ENCODE peak calls at places on chromosome 11, in eight cellular contexts. One of them, this sample, is unnamed.
A peak's percentile ranks its signal among the peaks of the same experiment; 100 is the strongest.

GRCh38 chr11:118313242-118313641 is 8.7 kb downstream of the CD3E start:
- DNase-seq in activated CD4-positive, CD25-positive, alpha-beta regulatory T cell: no peak
- DNase-seq in activated T-cell treated with anti-CD3 and anti-CD28 coated beads, Interleukin-2, amount 50 U/mL, for 48 hours: no peak
- DNase-seq in stimulated activated CD8-positive, alpha-beta memory T cell treated with anti-CD3 and anti-CD28 coated beads, Interleukin-4, amount 100 ng/mL, for 1 hour: no peak
- DNase-seq in activated CD8-positive, alpha-beta T cell treated with anti-CD3 and anti-CD28 coated beads for 36 hours: no peak
- DNase-seq in vagina: no peak
- DNase-seq in fibroblast of mammary gland: peak; percentile 53
- DNase-seq in activated CD4-positive, alpha-beta T cell treated with anti-CD3 and anti-CD28 coated beads for 48 hours: no peak
- DNase-seq in this sample: no peak

GRCh38 chr11:55652560-55652959 is 4.4 kb downstream of the OR4S2 start:
- DNase-seq in activated CD4-positive, CD25-positive, alpha-beta regulatory T cell: no peak
- DNase-seq in activated T-cell treated with anti-CD3 and anti-CD28 coated beads, Interleukin-2, amount 50 U/mL, for 48 hours: no peak
- DNase-seq in stimulated activated CD8-positive, alpha-beta memory T cell treated with anti-CD3 and anti-CD28 coated beads, Interleukin-4, amount 100 ng/mL, for 1 hour: no peak
- DNase-seq in activated CD8-positive, alpha-beta T cell treated with anti-CD3 and anti-CD28 coated beads for 36 hours: no peak
- DNase-seq in vagina: no peak
- DNase-seq in fibroblast of mammary gland: no peak
- DNase-seq in activated CD4-positive, alpha-beta T cell treated with anti-CD3 and anti-CD28 coated beads for 48 hours: no peak
- DNase-seq in this sample: no peak

GRCh38 chr11:86743223-86744118 is 56.9 kb upstream of the PRSS23 start:
- DNase-seq in activated CD4-positive, CD25-positive, alpha-beta regulatory T cell: no peak
- DNase-seq in activated T-cell treated with anti-CD3 and anti-CD28 coated beads, Interleukin-2, amount 50 U/mL, for 48 hours: peak; percentile 80
- DNase-seq in stimulated activated CD8-positive, alpha-beta memory T cell treated with anti-CD3 and anti-CD28 coated beads, Interleukin-4, amount 100 ng/mL, for 1 hour: no peak
- DNase-seq in activated CD8-positive, alpha-beta T cell treated with anti-CD3 and anti-CD28 coated beads for 36 hours: peak; percentile 63
- DNase-seq in vagina: peak; percentile 93
- DNase-seq in fibroblast of mammary gland: peak; percentile 100
- DNase-seq in activated CD4-positive, alpha-beta T cell treated with anti-CD3 and anti-CD28 coated beads for 48 hours: peak; percentile 74
- DNase-seq in this sample: peak; percentile 92

GRCh38 chr11:119417726-119418540 is 5.0 kb downstream of the THY1 start:
- DNase-seq in activated CD4-positive, CD25-positive, alpha-beta regulatory T cell: no peak
- DNase-seq in activated T-cell treated with anti-CD3 and anti-CD28 coated beads, Interleukin-2, amount 50 U/mL, for 48 hours: no peak
- DNase-seq in stimulated activated CD8-positive, alpha-beta memory T cell treated with anti-CD3 and anti-CD28 coated beads, Interleukin-4, amount 100 ng/mL, for 1 hour: no peak
- DNase-seq in activated CD8-positive, alpha-beta T cell treated with anti-CD3 and anti-CD28 coated beads for 36 hours: no peak
- DNase-seq in vagina: no peak
- DNase-seq in fibroblast of mammary gland: peak; percentile 97
- DNase-seq in activated CD4-positive, alpha-beta T cell treated with anti-CD3 and anti-CD28 coated beads for 48 hours: no peak
- DNase-seq in this sample: peak; percentile 37

GRCh38 chr11:78789365-78789764 is 214.7 kb upstream of the NARS2 start:
- DNase-seq in activated CD4-positive, CD25-positive, alpha-beta regulatory T cell: no peak
- DNase-seq in activated T-cell treated with anti-CD3 and anti-CD28 coated beads, Interleukin-2, amount 50 U/mL, for 48 hours: no peak
- DNase-seq in stimulated activated CD8-positive, alpha-beta memory T cell treated with anti-CD3 and anti-CD28 coated beads, Interleukin-4, amount 100 ng/mL, for 1 hour: no peak
- DNase-seq in activated CD8-positive, alpha-beta T cell treated with anti-CD3 and anti-CD28 coated beads for 36 hours: no peak
- DNase-seq in vagina: no peak
- DNase-seq in fibroblast of mammary gland: no peak
- DNase-seq in activated CD4-positive, alpha-beta T cell treated with anti-CD3 and anti-CD28 coated beads for 48 hours: no peak
- DNase-seq in this sample: no peak

GRCh38 chr11:128195057-128195751 is 392.2 kb downstream of the ETS1 start:
- DNase-seq in activated CD4-positive, CD25-positive, alpha-beta regulatory T cell: no peak
- DNase-seq in activated T-cell treated with anti-CD3 and anti-CD28 coated beads, Interleukin-2, amount 50 U/mL, for 48 hours: no peak
- DNase-seq in stimulated activated CD8-positive, alpha-beta memory T cell treated with anti-CD3 and anti-CD28 coated beads, Interleukin-4, amount 100 ng/mL, for 1 hour: no peak
- DNase-seq in activated CD8-positive, alpha-beta T cell treated with anti-CD3 and anti-CD28 coated beads for 36 hours: peak; percentile 71
- DNase-seq in vagina: no peak
- DNase-seq in fibroblast of mammary gland: no peak
- DNase-seq in activated CD4-positive, alpha-beta T cell treated with anti-CD3 and anti-CD28 coated beads for 48 hours: peak; percentile 42
- DNase-seq in this sample: no peak

GRCh38 chr11:92886243-92886905 is 83.1 kb upstream of the MTNR1B start:
- DNase-seq in activated CD4-positive, CD25-positive, alpha-beta regulatory T cell: no peak
- DNase-seq in activated T-cell treated with anti-CD3 and anti-CD28 coated beads, Interleukin-2, amount 50 U/mL, for 48 hours: peak; percentile 20
- DNase-seq in stimulated activated CD8-positive, alpha-beta memory T cell treated with anti-CD3 and anti-CD28 coated beads, Interleukin-4, amount 100 ng/mL, for 1 hour: no peak
- DNase-seq in activated CD8-positive, alpha-beta T cell treated with anti-CD3 and anti-CD28 coated beads for 36 hours: peak; percentile 38
- DNase-seq in vagina: no peak
- DNase-seq in fibroblast of mammary gland: peak; percentile 55
- DNase-seq in activated CD4-positive, alpha-beta T cell treated with anti-CD3 and anti-CD28 coated beads for 48 hours: peak; percentile 28
- DNase-seq in this sample: no peak

GRCh38 chr11:119335091-119335654 is 846 bp downstream of the RNF26 start:
- DNase-seq in activated CD4-positive, CD25-positive, alpha-beta regulatory T cell: no peak
- DNase-seq in activated T-cell treated with anti-CD3 and anti-CD28 coated beads, Interleukin-2, amount 50 U/mL, for 48 hours: peak; percentile 20
- DNase-seq in stimulated activated CD8-positive, alpha-beta memory T cell treated with anti-CD3 and anti-CD28 coated beads, Interleukin-4, amount 100 ng/mL, for 1 hour: no peak
- DNase-seq in activated CD8-positive, alpha-beta T cell treated with anti-CD3 and anti-CD28 coated beads for 36 hours: no peak
- DNase-seq in vagina: no peak
- DNase-seq in fibroblast of mammary gland: no peak
- DNase-seq in activated CD4-positive, alpha-beta T cell treated with anti-CD3 and anti-CD28 coated beads for 48 hours: no peak
- DNase-seq in this sample: no peak

GRCh38 chr11:114080219-114080618 is 20.7 kb downstream of the ZBTB16 start:
- DNase-seq in activated CD4-positive, CD25-positive, alpha-beta regulatory T cell: no peak
- DNase-seq in activated T-cell treated with anti-CD3 and anti-CD28 coated beads, Interleukin-2, amount 50 U/mL, for 48 hours: no peak
- DNase-seq in stimulated activated CD8-positive, alpha-beta memory T cell treated with anti-CD3 and anti-CD28 coated beads, Interleukin-4, amount 100 ng/mL, for 1 hour: no peak
- DNase-seq in activated CD8-positive, alpha-beta T cell treated with anti-CD3 and anti-CD28 coated beads for 36 hours: no peak
- DNase-seq in vagina: no peak
- DNase-seq in fibroblast of mammary gland: peak; percentile 87
- DNase-seq in activated CD4-positive, alpha-beta T cell treated with anti-CD3 and anti-CD28 coated beads for 48 hours: no peak
- DNase-seq in this sample: no peak

This sample was measured in ascending aorta.